ENCODE peak calls at places on chromosome 16, in six cellular contexts. E, Y, M, U, V and K are unnamed samples.

GRCh38 chr16:8262299-8262698 is 328.0 kb downstream of the TMEM114 start:
- DNase-seq in E (no peak), V (no peak), U (no peak), M (no peak), Y (no peak), K (no peak)

GRCh38 chr16:85621698-85622433 is 8.7 kb downstream of the GSE1 start:
- DNase-seq in M (no peak), E (no peak), V (no peak), U (no peak), Y (no peak), K (no peak)

GRCh38 chr16:2894231-2894630 is 11.2 kb downstream of the FLYWCH2 start:
- DNase-seq in M (no peak), V (no peak), Y (no peak), U (no peak), E (no peak), K (no peak)

GRCh38 chr16:70437582-70438324 is 1.1 kb downstream of the ST3GAL2 start:
- DNase-seq in Y (peak), E (peak), M (peak), U (no peak), V (no peak), K (no peak)

GRCh38 chr16:50195276-50195675 is 42.2 kb downstream of the TENT4B start:
- DNase-seq in M (peak), Y (no peak), V (no peak), E (peak), U (no peak), K (no peak)

GRCh38 chr16:81625544-81626152 is 153.4 kb upstream of the PLCG2 start:
- DNase-seq in M (no peak), Y (peak), V (no peak), E (peak), U (no peak), K (no peak)

GRCh38 chr16:2969545-2970521 is 685 bp downstream of the PAQR4 start:
- DNase-seq in M (peak), U (peak), V (peak), E (peak), Y (peak), K (peak)

GRCh38 chr16:28292731-28293588 is 635 bp downstream of the SBK1 start:
- DNase-seq in U (no peak), V (peak), M (no peak), E (no peak), Y (peak), K (peak)

GRCh38 chr16:55900616-55901393 is 25.6 kb upstream of the CES5A start:
- DNase-seq in V (no peak), Y (no peak), E (no peak), U (no peak), M (no peak), K (no peak)

GRCh38 chr16:81940781-81941560 is 70.3 kb downstream of the SDR42E1 start:
- DNase-seq in V (no peak), E (peak), M (peak), U (no peak), Y (no peak), K (no peak)

GRCh38 chr16:67666538-67667433 is at the start of the genes C16orf86 and ENKD1:
- DNase-seq in V (peak), M (peak), Y (peak), U (peak), E (peak), K (peak)

GRCh38 chr16:58907297-58907696 is 173.2 kb upstream of the GOT2 start:
- DNase-seq in E (no peak), M (peak), Y (no peak), U (no peak), V (no peak), K (no peak)

GRCh38 chr16:84184775-84185174 is 2.1 kb downstream of the TAF1C start:
- DNase-seq in U (no peak), E (no peak), Y (no peak), V (no peak), M (no peak), K (no peak)

GRCh38 chr16:68005786-68006286 is 6.6 kb upstream of the DPEP2 start:
- DNase-seq in Y (no peak), E (no peak), V (no peak), M (peak), U (peak), K (no peak)

GRCh38 chr16:87970206-87970605 is 19.0 kb downstream of the BANP start:
- DNase-seq in U (no peak), V (no peak), Y (no peak), E (peak), M (peak), K (no peak)

GRCh38 chr16:35690413-35690812 is 2231.0 kb downstream of the TP53TG3F start:
- DNase-seq in Y (no peak), M (no peak), E (no peak), V (no peak), U (no peak), K (no peak)

GRCh38 chr16:450800-451512 is 25.5 kb downstream of the RAB11FIP3 start:
- DNase-seq in Y (no peak), E (no peak), M (no peak), U (no peak), V (no peak), K (no peak)

GRCh38 chr16:67661101-67661661 is 421 bp downstream of the PARD6A start:
- DNase-seq in U (no peak), V (no peak), E (peak), Y (no peak), M (peak), K (peak)

GRCh38 chr16:71255721-71256120 is 25.2 kb upstream of the HYDIN start:
- DNase-seq in E (no peak), U (no peak), M (no peak), Y (no peak), V (no peak), K (peak)

GRCh38 chr16:57512296-57513001 is 23.9 kb downstream of the CCDC102A start:
- DNase-seq in M (no peak), Y (no peak), V (no peak), U (no peak), E (no peak), K (no peak)

GRCh38 chr16:86257546-86257945 is 252.8 kb upstream of the FOXF1 start:
- DNase-seq in U (no peak), M (no peak), E (no peak), Y (no peak), V (no peak), K (no peak)

GRCh38 chr16:25223964-25224363 is 7.2 kb downstream of the AQP8 start:
- DNase-seq in V (no peak), Y (no peak), E (no peak), M (no peak), U (no peak), K (no peak)

GRCh38 chr16:51152691-51153261 is 1.7 kb upstream of the SALL1 start:
- DNase-seq in V (no peak), U (no peak), Y (no peak), E (peak), M (peak), K (no peak)

GRCh38 chr16:50835358-50836060 is 93.6 kb downstream of the CYLD start:
- DNase-seq in U (no peak), M (no peak), V (no peak), E (no peak), Y (no peak), K (no peak)

GRCh38 chr16:72677662-72678447 is 370.1 kb downstream of the ZFHX3 start:
- DNase-seq in E (peak), M (peak), V (no peak), U (no peak), Y (no peak), K (no peak)

GRCh38 chr16:5257462-5257861 is 159.9 kb upstream of the EEF2KMT start:
- DNase-seq in V (no peak), U (no peak), M (no peak), Y (no peak), E (no peak), K (no peak)

GRCh38 chr16:31880322-31880979 is 6.8 kb downstream of the ZNF267 start:
- DNase-seq in V (no peak), M (peak), E (peak), Y (no peak), U (no peak), K (no peak)

GRCh38 chr16:57576429-57576870 is 34.0 kb downstream of the ADGRG5 start:
- DNase-seq in E (peak), V (peak), Y (peak), U (peak), M (peak), K (peak)

GRCh38 chr16:15798671-15799070 is 58.2 kb downstream of the MYH11 start:
- DNase-seq in E (no peak), U (no peak), M (no peak), V (no peak), Y (no peak), K (no peak)

GRCh38 chr16:60271382-60272180 is 1537.5 kb upstream of the GOT2 start:
- DNase-seq in U (no peak), Y (no peak), E (no peak), M (no peak), V (no peak), K (no peak)

GRCh38 chr16:79874391-79874790 is 273.9 kb upstream of the MAF start:
- DNase-seq in U (no peak), Y (no peak), E (no peak), V (no peak), M (peak), K (no peak)

GRCh38 chr16:4718466-4718865 is 15.6 kb downstream of the ANKS3 start:
- DNase-seq in V (no peak), Y (no peak), E (no peak), M (no peak), U (no peak), K (no peak)

DNA sequence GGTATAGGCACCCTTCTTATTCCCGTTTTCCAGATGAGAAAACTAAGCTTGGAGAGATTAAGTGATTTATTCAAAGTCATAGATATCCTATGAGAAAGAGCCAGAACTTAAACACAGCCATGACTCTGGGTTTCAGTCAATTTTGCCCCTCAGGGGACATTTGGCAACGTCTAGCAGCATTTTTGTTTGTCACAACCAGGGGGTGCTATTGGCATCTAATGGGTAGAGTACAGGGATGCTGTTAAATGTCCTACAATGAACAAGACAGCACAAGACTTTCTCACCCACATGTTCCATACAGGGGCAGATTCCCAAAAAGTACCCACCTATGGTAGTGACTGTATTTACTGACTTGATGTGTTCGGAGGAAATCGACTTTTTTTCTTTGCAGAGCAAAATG is 4.8 kb upstream of the SHISA9 start:
- DNase-seq in U (no peak), E (no peak), V (no peak), Y (peak), M (no peak), K (no peak)
- TF ChIP-seq CTCF in U (no peak), E (no peak), V (no peak), Y (peak), M (no peak), K (peak)

GRCh38 chr16:30764086-30764485 is 2.0 kb downstream of the RNF40 start:
- DNase-seq in V (no peak), U (no peak), M (no peak), Y (no peak), E (no peak), K (no peak)

GRCh38 chr16:30760577-30761426 is 1.1 kb downstream of the CFAP119 start:
- DNase-seq in E (no peak), U (no peak), V (no peak), Y (no peak), M (no peak), K (peak)

GRCh38 chr16:30762991-30763725 is 1.0 kb downstream of the RNF40 start:
- DNase-seq in Y (no peak), U (no peak), E (no peak), M (no peak), V (no peak), K (no peak)

GRCh38 chr16:30761427-30761927 is 385 bp downstream of the CFAP119 start:
- DNase-seq in Y (peak), V (peak), U (no peak), E (no peak), M (peak), K (no peak)

DNA sequence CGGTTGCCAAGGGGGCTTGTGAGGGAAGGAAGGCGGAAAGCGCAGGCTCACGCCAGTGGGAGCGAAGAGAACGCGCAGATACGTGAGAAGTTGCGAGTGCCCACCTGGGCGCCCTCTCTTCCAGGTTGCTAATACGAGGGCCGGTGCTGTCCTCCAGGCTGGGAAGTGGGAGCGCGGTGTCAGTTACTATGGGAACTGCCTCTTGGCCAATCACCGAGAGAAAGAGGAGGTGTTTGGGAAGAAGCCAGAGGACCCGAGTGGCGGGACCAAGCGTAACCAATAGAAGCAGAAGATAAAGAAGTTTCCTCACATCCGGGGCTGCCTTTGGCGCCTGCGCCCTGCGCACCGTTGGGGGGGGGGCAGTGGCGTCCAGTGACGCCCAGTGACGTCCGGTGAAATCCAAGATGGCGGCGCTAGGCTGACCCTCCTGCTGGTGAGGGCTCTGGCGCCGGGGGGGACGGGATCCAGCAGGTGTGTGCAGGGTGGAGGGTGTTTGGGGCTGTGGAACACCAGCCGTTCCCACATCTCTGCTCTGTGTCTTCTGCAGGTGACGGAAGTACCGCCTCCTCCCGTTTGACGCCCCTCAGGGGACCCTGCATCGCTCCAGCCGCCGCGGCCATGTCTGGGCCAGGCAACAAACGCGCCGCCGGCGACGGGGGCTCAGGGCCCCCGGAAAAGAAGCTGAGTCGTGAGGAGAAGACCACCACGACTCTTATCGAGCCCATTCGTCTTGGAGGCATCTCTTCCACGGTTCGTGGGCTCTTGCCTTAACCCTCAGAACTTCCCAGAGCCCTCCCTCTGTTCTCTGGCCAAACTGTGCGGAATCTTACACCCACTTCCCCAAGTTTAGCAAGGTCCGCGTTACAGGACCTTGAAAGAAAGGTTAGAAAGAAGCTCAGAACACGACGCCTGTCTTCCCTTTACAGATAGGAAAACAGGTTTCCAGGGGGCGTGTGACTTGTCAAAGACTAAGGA is at the start of the genes CFAP119 and RNF40:
- DNase-seq in E (peak), M (peak), Y (peak), U (peak), V (peak), K (peak)
- TF ChIP-seq CTCF in E (no peak), M (no peak), Y (no peak), U (no peak), V (no peak), K (no peak)

GRCh38 chr16:89007371-89008249 is 30.6 kb upstream of the CBFA2T3 start:
- DNase-seq in U (no peak), M (no peak), E (no peak), Y (no peak), V (no peak), K (no peak)
- TF ChIP-seq CTCF in U (no peak), M (no peak), E (no peak), Y (no peak), V (no peak), K (no peak)

GRCh38 chr16:89368604-89369249 is 121.6 kb downstream of the ANKRD11 start:
- DNase-seq in E (no peak), V (no peak), Y (no peak), U (no peak), M (no peak), K (no peak)
- TF ChIP-seq CTCF in E (no peak), V (no peak), Y (no peak), U (no peak), M (no peak), K (no peak)

DNA sequence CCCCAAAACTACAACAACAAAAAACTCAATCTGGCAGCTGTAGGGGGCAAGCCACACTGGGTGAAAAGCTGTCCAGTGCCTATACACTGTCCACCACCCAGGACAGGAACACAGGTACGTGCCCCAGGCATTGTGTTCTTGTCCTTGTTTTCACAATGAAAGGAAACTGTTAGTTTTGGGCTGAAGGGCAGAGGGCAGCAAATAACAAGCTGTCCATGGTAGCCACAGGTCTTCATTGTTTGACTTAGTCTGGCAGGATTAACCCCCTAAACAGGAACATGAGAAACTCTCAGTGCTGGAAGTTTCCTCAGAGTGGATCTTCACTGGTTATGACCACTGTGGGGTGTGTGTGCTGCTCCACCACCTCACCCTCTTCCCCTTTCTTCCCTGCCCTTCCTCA is 224.6 kb upstream of the N4BP1 start:
- DNase-seq in E (no peak), M (no peak), Y (no peak), U (no peak), V (no peak), K (no peak)
- TF ChIP-seq CTCF in E (no peak), M (no peak), Y (no peak), U (no peak), V (no peak), K (no peak)